ENCODE peak calls at places on chromosomes 12 and 14, in six cellular contexts. D is CD4-positive, alpha-beta T cell; B is T-helper 1 cell; W is stimulated activated CD8-positive, alpha-beta memory T cell treated with anti-CD3 and anti-CD28 coated beads, Interleukin-4, amount 100 ng/mL, for 24 hours; P is fibroblast of lung; K is upper lobe of right lung. V is an unnamed sample.

GRCh38 chr14:83309833-83310232 is 1776.2 kb upstream of the SEL1L start:
- DNase-seq in D (no peak), B (no peak), W (no peak), P (no peak), K (no peak), V (no peak)

GRCh38 chr12:24039113-24039525 is 89.6 kb upstream of the SOX5 start:
- DNase-seq in D (no peak), B (no peak), W (no peak), P (peak; percentile 93), K (no peak), V (no peak)

GRCh38 chr14:53881161-53881846 is 75.3 kb downstream of the BMP4 start:
- DNase-seq in D (no peak), B (no peak), W (no peak), P (peak; percentile 21), K (no peak), V (no peak)

GRCh38 chr12:83996671-83997070 is 915.9 kb downstream of the SLC6A15 start:
- DNase-seq in D (no peak), B (no peak), W (no peak), P (peak; percentile 32), K (no peak), V (no peak)

GRCh38 chr14:67883717-67884116 is 64.1 kb downstream of the RAD51B start:
- DNase-seq in D (no peak), B (no peak), W (no peak), P (peak; percentile 44), K (no peak), V (no peak)

GRCh38 chr12:132524405-132524804 is 34.5 kb downstream of the FBRSL1 start:
- DNase-seq in D (no peak), B (no peak), W (no peak), P (peak; percentile 17), K (no peak), V (no peak)

GRCh38 chr14:36462890-36463289 is 57.1 kb downstream of the NKX2-1 start:
- DNase-seq in D (no peak), B (no peak), W (no peak), P (no peak), K (no peak), V (no peak)

GRCh38 chr12:98595152-98595988 is 1.9 kb downstream of the SLC25A3 start:
- DNase-seq in D (no peak), B (peak; percentile 17), W (no peak), P (peak; percentile 77), K (no peak), V (peak; percentile 13)

GRCh38 chr14:22276913-22277816 is 311.9 kb downstream of the DAD1 start:
- DNase-seq in D (no peak), B (no peak), W (no peak), P (peak; percentile 29), K (no peak), V (no peak)

GRCh38 chr12:52585951-52586350 is 12.3 kb upstream of the KRT74 start:
- DNase-seq in D (peak; percentile 69), B (peak; percentile 49), W (peak; percentile 24), P (no peak), K (no peak), V (peak; percentile 52)

GRCh38 chr12:55845349-55845748 is 2.6 kb upstream of the MMP19 start:
- DNase-seq in D (no peak), B (no peak), W (no peak), P (no peak), K (no peak), V (no peak)

GRCh38 chr12:113221997-113222729 is 899 bp downstream of the TPCN1 start:
- DNase-seq in D (no peak), B (no peak), W (no peak), P (no peak), K (no peak), V (no peak)